ENCODE peak calls at places on chromosomes 1 and 21, in four cellular contexts. B is GM12878, U is HepG2, J is K562. C is an unnamed sample.

GRCh38 chr1:247448107-247448778 is 9.7 kb downstream of the OR2B11 start:
- DNase-seq in U (no peak), J (peak), B (no peak), C (peak)

GRCh38 chr1:230858918-230859819 is 9.2 kb downstream of the C1orf198 start:
- DNase-seq in J (no peak), B (no peak), U (no peak), C (no peak)

GRCh38 chr1:167516404-167517388 is 1.6 kb downstream of the CD247 start:
- DNase-seq in J (no peak), B (no peak), U (no peak), C (no peak)

GRCh38 chr1:223500560-223501425 is 107.6 kb downstream of the CCDC185 start:
- DNase-seq in B (no peak), U (no peak), J (no peak), C (peak)

GRCh38 chr1:162666006-162666645 is 33.9 kb downstream of the DDR2 start:
- DNase-seq in B (no peak), U (no peak), J (no peak), C (no peak)

GRCh38 chr1:19028110-19028509 is 71.6 kb upstream of the IFFO2 start:
- DNase-seq in B (no peak), J (no peak), U (no peak), C (no peak)

GRCh38 chr1:47533176-47534039 is 95.6 kb downstream of the FOXD2 start:
- DNase-seq in U (no peak), J (peak), B (no peak), C (no peak)

GRCh38 chr1:162168261-162168660 is 98.8 kb downstream of the NOS1AP start:
- DNase-seq in U (no peak), J (no peak), B (no peak), C (no peak)

GRCh38 chr1:18641005-18641941 is 10.6 kb downstream of the PAX7 start:
- DNase-seq in J (peak), U (no peak), B (no peak), C (no peak)

GRCh38 chr1:161196521-161197451 is 2.1 kb downstream of the ADAMTS4 start:
- DNase-seq in B (no peak), U (no peak), J (no peak), C (no peak)

GRCh38 chr1:12161662-12162458 is 4.9 kb upstream of the TNFRSF1B start:
- DNase-seq in J (peak), B (peak), U (no peak), C (peak)

GRCh38 chr21:41993744-41994143 is 16.4 kb downstream of the ZBTB21 start:
- DNase-seq in J (no peak), B (no peak), U (no peak), C (no peak)

GRCh38 chr1:168739908-168740307 is 10.9 kb upstream of the DPT start:
- DNase-seq in U (peak), B (no peak), J (no peak), C (no peak)

GRCh38 chr1:69221492-69221990 is 346.2 kb upstream of the LRRC7 start:
- DNase-seq in U (no peak), J (no peak), B (no peak), C (no peak)

GRCh38 chr1:21763236-21763635 is 19.7 kb downstream of the USP48 start:
- DNase-seq in B (no peak), J (no peak), U (no peak), C (no peak)

GRCh38 chr1:101073836-101074235 is 48.3 kb upstream of the DPH5 start:
- DNase-seq in U (no peak), J (no peak), B (no peak), C (no peak)

GRCh38 chr1:222064388-222065201 is 322.7 kb upstream of the DUSP10 start:
- DNase-seq in B (no peak), U (no peak), J (no peak), C (peak)

GRCh38 chr1:182244451-182244850 is 147.1 kb downstream of the GLUL start:
- DNase-seq in J (no peak), B (no peak), U (no peak), C (no peak)

GRCh38 chr1:37483785-37484184 is 9.4 kb downstream of the ZC3H12A start:
- DNase-seq in B (no peak), U (no peak), J (no peak), C (no peak)

GRCh38 chr1:173570370-173571030 is 32.4 kb downstream of the SLC9C2 start:
- DNase-seq in B (peak), J (no peak), U (no peak), C (no peak)

GRCh38 chr1:226645279-226645976 is 93.7 kb downstream of the ITPKB start:
- DNase-seq in U (no peak), J (no peak), B (no peak), C (no peak)

GRCh38 chr1:31930827-31931226 is 7.3 kb downstream of the PTP4A2 start:
- DNase-seq in U (no peak), J (no peak), B (no peak), C (no peak)

GRCh38 chr1:245292141-245292540 is 137.4 kb downstream of the KIF26B start:
- DNase-seq in J (no peak), B (no peak), U (no peak), C (no peak)

GRCh38 chr1:196677781-196678509 is 26.1 kb downstream of the CFH start:
- DNase-seq in J (no peak), B (no peak), U (no peak), C (no peak)

GRCh38 chr1:182054698-182055326 is 6.7 kb downstream of the ZNF648 start:
- DNase-seq in J (peak), B (peak), U (peak), C (peak)

GRCh38 chr1:18820791-18821641 is 38.4 kb downstream of the TAS1R2 start:
- DNase-seq in B (no peak), U (peak), J (peak), C (peak)

GRCh38 chr1:26084844-26085243 is 17.4 kb upstream of the TRIM63 start:
- DNase-seq in U (no peak), B (no peak), J (no peak), C (no peak)

GRCh38 chr21:38486221-38486620 is 12.1 kb downstream of the ERG start:
- DNase-seq in U (no peak), J (no peak), B (no peak), C (no peak)

GRCh38 chr1:211334986-211335385 is 8.4 kb downstream of the TRAF5 start:
- DNase-seq in B (no peak), J (no peak), U (no peak), C (no peak)

GRCh38 chr1:232009741-232010140 is 383.2 kb downstream of the DISC1 start:
- DNase-seq in J (no peak), U (no peak), B (no peak), C (no peak)

GRCh38 chr1:6099297-6099696 is 53.6 kb downstream of the KCNAB2 start:
- DNase-seq in U (no peak), J (no peak), B (no peak), C (no peak)

GRCh38 chr1:41537788-41538351 is 53.4 kb upstream of the EDN2 start:
- DNase-seq in U (no peak), B (no peak), J (no peak), C (no peak)

GRCh38 chr1:178599745-178600144 is 86.8 kb downstream of the TEX35 start:
- DNase-seq in B (no peak), U (no peak), J (no peak), C (no peak)

GRCh38 chr1:4755301-4756183 is 101.1 kb downstream of the AJAP1 start:
- DNase-seq in B (no peak), U (no peak), J (no peak), C (no peak)

GRCh38 chr1:19460535-19461351 is 24.6 kb downstream of the CAPZB start:
- DNase-seq in U (no peak), B (no peak), J (peak), C (no peak)

GRCh38 chr1:199585392-199585791 is 442.1 kb upstream of the NR5A2 start:
- DNase-seq in U (no peak), B (no peak), J (no peak), C (peak)

GRCh38 chr1:13642306-13643004 is 57.5 kb upstream of the PRDM2 start:
- DNase-seq in U (no peak), B (no peak), J (no peak), C (no peak)

GRCh38 chr1:242877743-242878142 is 353.2 kb upstream of the PLD5 start:
- DNase-seq in B (no peak), U (no peak), J (no peak), C (no peak)

GRCh38 chr1:175481126-175482071 is 262.0 kb downstream of the TNR start:
- DNase-seq in B (no peak), U (no peak), J (peak), C (peak)

GRCh38 chr1:24944318-24944717 is 14.2 kb upstream of the RUNX3 start:
- DNase-seq in B (no peak), U (no peak), J (no peak), C (no peak)

GRCh38 chr1:24948072-24948827 is 18.2 kb upstream of the RUNX3 start:
- DNase-seq in J (no peak), B (no peak), U (no peak), C (no peak)

GRCh38 chr1:24949331-24949881 is 19.3 kb upstream of the RUNX3 start:
- DNase-seq in U (peak), J (no peak), B (no peak), C (no peak)

GRCh38 chr1:24945354-24946326 is 15.6 kb upstream of the RUNX3 start:
- DNase-seq in B (no peak), U (no peak), J (no peak), C (no peak)

GRCh38 chr1:24946861-24947658 is 17.0 kb upstream of the RUNX3 start:
- DNase-seq in U (peak), J (no peak), B (peak), C (no peak)
- TF ChIP-seq BHLHE40 in U (peak), J (no peak), B (peak), C (no peak)

GRCh38 chr21:28923439-28923975 is 69.2 kb downstream of the LTN1 start:
- DNase-seq in B (no peak), J (no peak), U (peak), C (no peak)

GRCh38 chr21:28927122-28927521 is 65.6 kb downstream of the LTN1 start:
- DNase-seq in B (no peak), U (no peak), J (no peak), C (no peak)

DNA sequence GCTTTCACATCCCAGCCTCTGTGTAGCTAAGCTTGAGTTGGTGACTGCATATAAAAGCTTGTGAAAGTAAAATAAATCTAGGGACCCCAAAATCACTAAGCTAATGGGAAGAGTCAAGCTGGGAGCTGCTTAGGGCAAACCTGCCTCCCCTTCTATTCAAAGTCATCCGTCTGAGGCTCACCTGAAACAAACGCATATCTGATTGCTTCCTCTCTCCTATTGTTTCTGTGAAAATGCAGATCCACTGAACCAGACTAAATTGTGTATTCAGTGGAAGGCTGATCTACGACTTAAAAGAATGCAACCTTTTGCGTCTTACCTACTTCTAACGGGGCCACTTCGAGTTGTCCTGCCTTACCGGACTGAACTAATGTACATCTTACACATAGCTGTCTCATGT is 70.3 kb downstream of the LTN1 start:
- DNase-seq in B (no peak), U (no peak), J (no peak), C (no peak)
- TF ChIP-seq CHD4 in B (no peak), U (no peak), J (no peak), C (no peak)

DNA sequence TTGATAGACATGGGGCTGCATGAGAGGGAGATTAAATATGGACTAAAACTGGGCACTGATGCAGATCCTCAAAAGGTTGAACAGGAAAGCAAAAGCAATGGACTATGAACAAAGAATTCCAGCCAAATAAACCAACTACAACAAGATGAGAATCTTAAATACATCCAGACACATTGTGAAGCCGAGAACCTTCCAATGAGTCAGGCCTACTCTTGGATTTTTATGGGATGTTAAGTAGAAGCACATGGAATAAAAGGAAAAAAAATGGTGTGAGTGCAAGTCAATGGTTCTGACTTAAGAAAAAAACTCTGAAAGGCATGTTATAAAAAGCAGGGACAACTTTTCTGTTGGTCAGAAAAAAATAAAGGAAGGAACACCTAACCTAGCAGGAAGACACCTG is 227.2 kb downstream of the DPYD start:
- DNase-seq in U (no peak), J (no peak), B (no peak), C (no peak)
- TF ChIP-seq BHLHE40 in U (no peak), J (no peak), B (no peak), C (no peak)

GRCh38 chr1:2593251-2593878 is 6.8 kb downstream of the PRXL2B start:
- DNase-seq in B (no peak), U (no peak), J (no peak), C (no peak)

GRCh38 chr1:2595261-2595811 is 8.8 kb downstream of the PRXL2B start:
- DNase-seq in B (no peak), J (no peak), U (no peak), C (no peak)

GRCh38 chr1:2594641-2595131 is 8.1 kb downstream of the PRXL2B start:
- DNase-seq in B (no peak), U (no peak), J (no peak), C (no peak)

GRCh38 chr1:2592672-2593071 is 6.1 kb downstream of the PRXL2B start:
- DNase-seq in J (no peak), B (no peak), U (no peak), C (no peak)

DNA sequence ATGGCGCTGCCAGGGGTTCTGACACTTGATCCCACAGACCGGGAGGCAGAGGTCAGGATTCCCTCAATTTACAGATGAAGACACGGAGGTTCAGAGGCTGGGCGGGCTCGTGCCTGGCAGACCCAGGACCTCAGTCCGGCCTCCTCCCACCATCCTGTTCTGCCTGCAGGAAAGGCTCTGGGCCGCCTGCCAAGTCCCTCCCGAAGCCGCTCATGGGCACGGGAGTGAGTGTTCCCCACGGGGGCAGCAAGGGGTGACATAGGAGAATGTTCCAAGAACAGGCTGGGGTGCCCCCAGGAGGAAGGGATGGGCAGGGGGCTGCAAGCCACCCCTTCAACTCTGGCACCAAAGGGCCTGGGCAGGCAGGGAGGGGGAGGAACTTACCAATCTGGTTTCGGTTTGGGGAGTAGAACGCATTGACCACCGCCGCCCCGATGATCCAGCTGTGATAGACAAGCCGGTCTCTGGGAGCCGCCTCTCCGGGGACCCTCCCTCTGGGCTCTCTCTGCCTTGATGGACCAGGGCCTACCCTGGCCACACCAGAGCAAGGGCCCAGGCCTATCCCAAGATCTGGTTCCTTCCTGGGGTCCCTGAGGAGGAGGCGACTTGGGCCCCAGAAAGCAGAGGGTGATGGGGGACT is 7.5 kb downstream of the PRXL2B start:
- DNase-seq in B (no peak), U (no peak), J (no peak), C (no peak)
- TF ChIP-seq CHD4 in B (no peak), U (no peak), J (no peak), C (no peak)

GRCh38 chr1:241413386-241413785 is 56.4 kb upstream of the RGS7 start:
- DNase-seq in B (no peak), U (no peak), J (no peak), C (no peak)
- TF ChIP-seq BHLHE40 in B (no peak), U (no peak), J (no peak), C (no peak)

GRCh38 chr21:31612889-31613785 is 46.4 kb upstream of the SOD1 start:
- DNase-seq in J (no peak), U (no peak), B (no peak), C (no peak)

GRCh38 chr21:31611445-31611844 is 48.0 kb upstream of the SOD1 start:
- DNase-seq in B (no peak), J (no peak), U (no peak), C (no peak)

GRCh38 chr21:31616216-31616615 is 43.3 kb upstream of the SOD1 start:
- DNase-seq in B (no peak), J (no peak), U (no peak), C (no peak)

GRCh38 chr21:31618696-31619430 is 40.6 kb upstream of the SOD1 start:
- DNase-seq in U (no peak), B (no peak), J (no peak), C (no peak)

DNA sequence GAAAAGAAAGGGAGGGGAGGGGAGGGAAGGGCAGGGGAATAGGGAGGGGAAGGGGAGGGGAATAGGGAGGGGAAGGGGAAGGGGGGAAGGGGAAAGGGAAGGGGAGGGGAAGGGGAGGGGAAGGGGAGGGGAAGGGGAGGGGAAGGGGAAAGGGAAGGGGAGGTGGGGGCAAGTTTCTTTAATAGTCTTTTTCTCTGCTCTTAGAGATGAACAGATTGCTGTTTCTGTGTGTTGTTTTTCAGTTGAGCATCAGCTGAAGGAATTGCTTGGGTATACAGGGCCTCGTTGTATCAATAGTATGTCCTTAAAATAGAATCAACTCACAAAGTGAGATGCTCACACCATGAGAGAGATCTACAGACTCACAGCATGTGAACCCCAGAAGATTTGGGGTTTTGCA is 44.8 kb upstream of the SOD1 start:
- DNase-seq in B (no peak), U (no peak), J (no peak), C (no peak)
- TF ChIP-seq CHD4 in B (no peak), U (no peak), J (no peak), C (no peak)

GRCh38 chr1:201714542-201715276 is 114.2 kb upstream of the IPO9 start:
- DNase-seq in U (no peak), B (no peak), J (peak), C (peak)

GRCh38 chr1:201717286-201717685 is 111.7 kb upstream of the IPO9 start:
- DNase-seq in B (no peak), U (no peak), J (no peak), C (no peak)

GRCh38 chr1:201715351-201715750 is 113.6 kb upstream of the IPO9 start:
- DNase-seq in J (no peak), U (no peak), B (no peak), C (no peak)

GRCh38 chr1:201716742-201717135 is 112.2 kb upstream of the IPO9 start:
- DNase-seq in U (no peak), B (no peak), J (no peak), C (no peak)

GRCh38 chr1:201715801-201716741 is 112.9 kb upstream of the IPO9 start:
- DNase-seq in B (peak), J (no peak), U (no peak), C (no peak)
- TF ChIP-seq BHLHE40 in B (no peak), J (no peak), U (no peak), C (no peak)

DNA sequence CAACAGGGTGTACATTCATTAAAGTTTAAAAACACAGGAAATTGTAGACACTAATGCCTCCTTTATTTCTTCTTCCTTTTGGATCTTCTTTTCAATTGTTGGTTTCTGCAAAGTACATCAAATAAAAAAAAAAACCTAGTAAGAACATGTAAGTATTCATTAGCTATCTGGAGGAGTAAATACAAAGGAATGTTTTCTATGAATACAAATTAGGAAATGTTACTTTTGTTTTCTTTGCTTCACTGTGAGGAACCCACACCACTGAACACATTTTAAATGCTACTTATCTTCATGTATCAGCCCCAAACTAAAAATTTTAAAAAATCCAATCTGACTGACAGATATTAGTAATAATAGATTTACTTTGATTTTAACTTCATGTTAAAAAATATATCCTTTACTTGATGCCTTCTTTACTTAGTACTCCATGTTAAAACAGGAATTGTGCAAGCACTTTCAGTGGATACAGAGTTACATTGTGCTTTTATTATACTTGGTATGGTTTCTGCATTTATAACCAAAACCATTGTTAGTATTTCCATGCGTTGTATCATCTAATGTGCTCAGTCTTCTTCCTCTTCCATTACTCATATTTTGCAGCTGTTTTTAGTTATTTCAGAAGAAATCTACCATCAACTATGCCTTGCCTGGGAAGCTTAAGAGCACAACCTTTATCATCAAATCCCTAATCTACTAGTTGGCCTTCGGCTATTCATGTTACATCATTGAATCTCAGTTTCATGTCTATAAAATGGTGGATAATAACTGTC is 236.9 kb upstream of the DPYD start:
- DNase-seq in J (no peak), U (no peak), B (no peak), C (no peak)
- TF ChIP-seq CHD4 in J (no peak), U (no peak), B (no peak), C (no peak)

C was measured in A549.